ENCODE peak calls at places on chromosomes 2 and 18, in five cellular contexts. One of them, this sample, is unnamed.

GRCh38 chr2:119694994-119695521 is 16.1 kb downstream of the TMEM177 start:
- DNase-seq in stimulated activated CD8-positive, alpha-beta memory T cell treated with anti-CD3 and anti-CD28 coated beads, Interleukin-15, amount 100 ng/mL, for 1 hour: no peak
- DNase-seq in PC-9: peak
- DNase-seq in ecto neural progenitor cell: no peak
- DNase-seq in iris pigment epithelial cell: peak
- DNase-seq in this sample: no peak

GRCh38 chr2:194128810-194129209 is 1528.2 kb upstream of the SLC39A10 start:
- DNase-seq in stimulated activated CD8-positive, alpha-beta memory T cell treated with anti-CD3 and anti-CD28 coated beads, Interleukin-15, amount 100 ng/mL, for 1 hour: no peak
- DNase-seq in PC-9: no peak
- DNase-seq in iris pigment epithelial cell: no peak
- DNase-seq in ecto neural progenitor cell: no peak
- DNase-seq in this sample: no peak

GRCh38 chr2:75920721-75921551 is 210.2 kb upstream of the GCFC2 start:
- DNase-seq in stimulated activated CD8-positive, alpha-beta memory T cell treated with anti-CD3 and anti-CD28 coated beads, Interleukin-15, amount 100 ng/mL, for 1 hour: no peak
- DNase-seq in ecto neural progenitor cell: no peak
- DNase-seq in PC-9: no peak
- DNase-seq in iris pigment epithelial cell: no peak
- DNase-seq in this sample: no peak

GRCh38 chr2:241913703-241914102 is 44.2 kb downstream of the RTP5 start:
- DNase-seq in ecto neural progenitor cell: no peak
- DNase-seq in stimulated activated CD8-positive, alpha-beta memory T cell treated with anti-CD3 and anti-CD28 coated beads, Interleukin-15, amount 100 ng/mL, for 1 hour: no peak
- DNase-seq in iris pigment epithelial cell: no peak
- DNase-seq in PC-9: no peak
- DNase-seq in this sample: no peak

GRCh38 chr18:34595673-34596072 is 114.4 kb upstream of the DTNA start:
- DNase-seq in iris pigment epithelial cell: peak
- DNase-seq in PC-9: no peak
- DNase-seq in ecto neural progenitor cell: no peak
- DNase-seq in stimulated activated CD8-positive, alpha-beta memory T cell treated with anti-CD3 and anti-CD28 coated beads, Interleukin-15, amount 100 ng/mL, for 1 hour: no peak
- DNase-seq in this sample: no peak

GRCh38 chr2:98487101-98487805 is 42.6 kb downstream of the INPP4A start:
- DNase-seq in iris pigment epithelial cell: no peak
- DNase-seq in stimulated activated CD8-positive, alpha-beta memory T cell treated with anti-CD3 and anti-CD28 coated beads, Interleukin-15, amount 100 ng/mL, for 1 hour: no peak
- DNase-seq in ecto neural progenitor cell: no peak
- DNase-seq in PC-9: no peak
- DNase-seq in this sample: no peak

GRCh38 chr18:52341617-52342381 is 1.8 kb downstream of the DCC start:
- DNase-seq in PC-9: no peak
- DNase-seq in ecto neural progenitor cell: peak
- DNase-seq in iris pigment epithelial cell: no peak
- DNase-seq in stimulated activated CD8-positive, alpha-beta memory T cell treated with anti-CD3 and anti-CD28 coated beads, Interleukin-15, amount 100 ng/mL, for 1 hour: no peak
- DNase-seq in this sample: peak

GRCh38 chr2:109135572-109136185 is 6.7 kb downstream of the SH3RF3 start:
- DNase-seq in ecto neural progenitor cell: no peak
- DNase-seq in iris pigment epithelial cell: peak
- DNase-seq in stimulated activated CD8-positive, alpha-beta memory T cell treated with anti-CD3 and anti-CD28 coated beads, Interleukin-15, amount 100 ng/mL, for 1 hour: no peak
- DNase-seq in PC-9: no peak
- DNase-seq in this sample: no peak

GRCh38 chr2:20624156-20624883 is 26.6 kb downstream of the HS1BP3 start:
- DNase-seq in ecto neural progenitor cell: no peak
- DNase-seq in iris pigment epithelial cell: no peak
- DNase-seq in PC-9: no peak
- DNase-seq in stimulated activated CD8-positive, alpha-beta memory T cell treated with anti-CD3 and anti-CD28 coated beads, Interleukin-15, amount 100 ng/mL, for 1 hour: no peak
- DNase-seq in this sample: no peak

GRCh38 chr2:12824771-12825363 is 108.1 kb downstream of the TRIB2 start:
- DNase-seq in PC-9: no peak
- DNase-seq in ecto neural progenitor cell: no peak
- DNase-seq in stimulated activated CD8-positive, alpha-beta memory T cell treated with anti-CD3 and anti-CD28 coated beads, Interleukin-15, amount 100 ng/mL, for 1 hour: no peak
- DNase-seq in iris pigment epithelial cell: no peak
- DNase-seq in this sample: no peak

GRCh38 chr2:119205001-119205669 is 18.5 kb upstream of the STEAP3 start:
- DNase-seq in stimulated activated CD8-positive, alpha-beta memory T cell treated with anti-CD3 and anti-CD28 coated beads, Interleukin-15, amount 100 ng/mL, for 1 hour: no peak
- DNase-seq in PC-9: no peak
- DNase-seq in ecto neural progenitor cell: no peak
- DNase-seq in iris pigment epithelial cell: no peak
- DNase-seq in this sample: no peak

GRCh38 chr2:133266926-133267590 is 301.2 kb downstream of the NCKAP5 start:
- DNase-seq in stimulated activated CD8-positive, alpha-beta memory T cell treated with anti-CD3 and anti-CD28 coated beads, Interleukin-15, amount 100 ng/mL, for 1 hour: no peak
- DNase-seq in ecto neural progenitor cell: peak
- DNase-seq in PC-9: no peak
- DNase-seq in iris pigment epithelial cell: no peak
- DNase-seq in this sample: no peak

GRCh38 chr2:191115391-191115790 is 35.4 kb downstream of the STAT4 start:
- DNase-seq in ecto neural progenitor cell: no peak
- DNase-seq in stimulated activated CD8-positive, alpha-beta memory T cell treated with anti-CD3 and anti-CD28 coated beads, Interleukin-15, amount 100 ng/mL, for 1 hour: peak
- DNase-seq in iris pigment epithelial cell: peak
- DNase-seq in PC-9: no peak
- DNase-seq in this sample: no peak

GRCh38 chr2:96891591-96892333 is 21.9 kb upstream of the SEMA4C start:
- DNase-seq in iris pigment epithelial cell: peak
- DNase-seq in ecto neural progenitor cell: no peak
- DNase-seq in stimulated activated CD8-positive, alpha-beta memory T cell treated with anti-CD3 and anti-CD28 coated beads, Interleukin-15, amount 100 ng/mL, for 1 hour: no peak
- DNase-seq in PC-9: no peak
- DNase-seq in this sample: peak

This sample was measured in substantia nigra.